ENCODE peak calls at places on chromosomes 3 and 15, in nine cellular contexts. A is GM23338, S is AG04450, Y is K562, R is SJSA1, X is neural progenitor cell, U is endothelial cell of umbilical vein, L is lower lobe of right lung, I is PC-3. G is an unnamed sample.

GRCh38 chr15:57747206-57747605 is 40.7 kb downstream of the POLR2M start:
- DNase-seq in L (peak), R (peak), U (no peak), S (no peak), X (no peak), A (peak), Y (peak), I (no peak), G (no peak)

GRCh38 chr3:100796556-100796955 is 87.3 kb downstream of the TFG start:
- DNase-seq in A (peak), U (peak), Y (no peak), I (peak), X (peak), S (no peak), L (no peak), R (no peak), G (no peak)

GRCh38 chr3:171810278-171811058 is at the start of gene PLD1:
- DNase-seq in I (peak), U (peak), L (peak), A (peak), R (peak), X (peak), S (no peak), Y (peak), G (no peak)

GRCh38 chr3:195083659-195084058 is 187.3 kb downstream of the XXYLT1 start:
- DNase-seq in R (no peak), L (peak), I (no peak), S (no peak), Y (no peak), U (no peak), X (no peak), A (no peak), G (no peak)

GRCh38 chr15:31342781-31343626 is 16.4 kb downstream of the KLF13 start:
- DNase-seq in X (peak), Y (no peak), U (peak), A (peak), S (no peak), R (no peak), I (no peak), L (peak), G (no peak)

GRCh38 chr3:184636774-184637316 is 75.0 kb downstream of the MAGEF1 start:
- DNase-seq in U (no peak), R (peak), I (peak), X (peak), Y (no peak), L (no peak), A (no peak), S (peak), G (peak)

GRCh38 chr15:96121521-96121920 is 209.0 kb upstream of the NR2F2 start:
- DNase-seq in S (no peak), L (no peak), Y (no peak), X (no peak), A (no peak), R (no peak), I (no peak), U (no peak), G (no peak)

GRCh38 chr3:119098620-119099222 is 47.2 kb upstream of the TEX55 start:
- DNase-seq in A (peak), S (peak), U (peak), X (peak), I (peak), L (no peak), R (no peak), Y (peak), G (no peak)

GRCh38 chr15:81280696-81281095 is 43.2 kb downstream of the STARD5 start:
- DNase-seq in S (no peak), A (no peak), I (peak), Y (no peak), L (no peak), X (no peak), U (no peak), R (no peak), G (no peak)

GRCh38 chr3:192482391-192482790 is 244.9 kb downstream of the FGF12 start:
- DNase-seq in S (no peak), L (no peak), U (no peak), R (no peak), X (no peak), Y (no peak), I (no peak), A (no peak), G (no peak)
- H3K27ac ChIP-seq in S (no peak), L (no peak), U (peak), R (no peak), X (no peak), Y (no peak), I (no peak), A (no peak), G (no peak)

DNA sequence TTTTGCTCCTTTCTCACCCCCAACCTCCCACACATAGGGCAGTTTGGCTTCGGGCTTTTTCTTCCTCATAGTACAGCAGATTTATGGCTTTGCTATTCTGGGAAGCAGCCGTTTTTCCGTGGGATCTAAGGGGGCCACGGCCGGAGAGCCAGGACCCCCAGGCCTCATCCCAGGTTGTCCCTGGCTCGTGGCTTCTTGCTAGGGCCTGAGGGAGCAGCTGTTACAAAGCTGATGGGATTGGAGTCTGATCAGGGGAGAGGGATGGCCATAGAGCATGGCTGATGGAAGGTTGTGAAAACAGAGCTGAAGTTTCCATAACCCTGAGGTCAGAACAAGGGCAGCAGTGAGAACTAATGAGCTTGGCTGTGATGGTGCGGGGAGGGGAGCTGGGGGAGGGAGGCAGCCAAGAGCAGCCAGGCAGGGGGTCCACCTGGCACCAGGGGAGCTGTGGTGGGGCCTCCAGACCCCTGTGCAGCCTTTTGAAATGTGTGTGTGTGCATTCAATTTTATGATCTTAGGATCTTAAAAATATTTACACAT is 63.0 kb downstream of the LINGO1 start:
- DNase-seq in S (no peak), A (no peak), I (no peak), R (no peak), U (no peak), L (no peak), Y (no peak), X (no peak), G (no peak)
- H3K27ac ChIP-seq in S (no peak), A (no peak), I (no peak), R (no peak), U (no peak), L (no peak), Y (peak), X (no peak), G (no peak)

DNA sequence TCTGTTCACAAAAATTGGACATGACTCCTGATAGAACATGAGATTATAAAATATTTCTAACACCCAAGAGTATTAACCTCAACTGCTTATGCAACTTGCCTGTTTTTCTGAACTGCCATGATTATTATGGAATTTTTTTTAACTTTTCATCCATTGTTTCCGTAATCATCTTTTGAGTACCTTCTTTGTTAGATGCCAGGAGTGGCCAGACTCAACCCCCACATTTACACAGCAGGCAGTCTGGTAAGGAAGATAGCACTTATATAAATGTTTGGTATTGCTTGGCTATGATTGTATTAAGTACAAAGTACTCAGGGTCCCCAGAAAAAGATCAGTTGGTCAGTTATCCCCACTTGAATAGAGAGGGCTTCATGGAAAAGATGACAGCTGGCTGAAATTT is 74.3 kb downstream of the CRYBG3 start:
- DNase-seq in S (no peak), X (no peak), I (no peak), A (peak), U (no peak), Y (no peak), L (no peak), R (no peak), G (no peak)
- H3K27ac ChIP-seq in S (no peak), X (no peak), I (no peak), A (peak), U (no peak), Y (no peak), L (no peak), R (no peak), G (no peak)

DNA sequence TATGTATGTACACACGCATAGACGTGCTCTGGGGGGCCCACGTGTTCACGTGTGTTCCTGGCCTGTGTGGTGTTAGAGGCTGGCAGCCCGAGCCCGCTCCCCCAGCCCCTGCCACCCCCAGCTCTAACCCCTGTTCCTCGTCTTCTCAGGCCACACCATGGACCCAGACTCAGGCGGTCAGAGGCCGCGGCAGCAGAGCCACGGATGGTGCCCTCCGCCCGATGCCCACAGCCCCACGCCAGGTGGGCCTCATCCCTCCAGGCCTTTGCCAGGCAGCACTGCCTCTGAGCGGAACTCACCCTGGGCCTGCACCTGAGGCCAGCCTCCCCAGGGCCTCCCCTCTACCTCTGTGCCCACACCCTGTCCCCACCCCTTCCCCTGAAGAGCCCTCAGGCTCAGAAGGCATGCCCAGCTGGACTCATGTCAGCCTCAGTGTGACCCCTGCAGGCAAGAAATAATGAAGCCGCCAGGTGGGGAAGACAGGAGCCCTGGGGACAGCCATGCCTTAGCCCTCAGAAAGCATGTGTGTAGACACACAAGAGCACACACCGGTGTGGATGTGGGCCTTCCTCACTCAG is 16.4 kb upstream of the GNAT1 start:
- DNase-seq in A (no peak), X (no peak), L (no peak), Y (no peak), R (no peak), U (no peak), S (no peak), I (no peak), G (no peak)
- H3K27ac ChIP-seq in A (no peak), X (no peak), L (no peak), Y (no peak), R (no peak), U (no peak), S (no peak), I (no peak), G (no peak)

GRCh38 chr3:189500299-189500698 is 130.9 kb upstream of the TP63 start:
- DNase-seq in A (peak), Y (no peak), U (no peak), I (no peak), S (no peak), X (no peak), L (no peak), R (no peak), G (no peak)
- H3K27ac ChIP-seq in A (no peak), Y (no peak), U (no peak), I (no peak), S (no peak), X (no peak), L (no peak), R (no peak), G (no peak)

DNA sequence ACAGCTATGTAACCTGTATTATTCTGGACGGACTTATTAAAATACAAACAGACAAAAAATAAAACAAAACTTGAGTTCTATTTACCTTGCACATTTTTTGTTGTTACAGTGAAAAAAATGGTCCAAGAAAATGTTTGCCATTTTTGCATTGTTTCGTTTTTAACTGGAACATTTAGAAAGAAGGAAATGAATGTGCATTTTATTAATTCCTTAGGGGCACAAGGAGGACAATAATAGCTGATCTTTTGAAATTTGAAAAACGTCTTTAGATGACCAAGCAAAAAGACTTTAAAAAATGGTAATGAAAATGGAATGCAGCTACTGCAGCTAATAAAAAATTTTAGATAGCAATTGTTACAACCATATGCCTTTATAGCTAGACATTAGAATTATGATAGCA is 17.1 kb downstream of the LMOD3 start:
- DNase-seq in I (no peak), X (no peak), A (no peak), U (no peak), L (no peak), S (no peak), R (no peak), Y (no peak), G (no peak)
- H3K27ac ChIP-seq in I (no peak), X (no peak), A (no peak), U (no peak), L (no peak), S (no peak), R (no peak), Y (no peak), G (no peak)

GRCh38 chr3:123072564-123072963 is 5.7 kb downstream of the PDIA5 start:
- DNase-seq in U (no peak), R (no peak), L (no peak), Y (no peak), X (no peak), A (no peak), S (no peak), I (no peak), G (no peak)
- H3K27ac ChIP-seq in U (no peak), R (no peak), L (no peak), Y (no peak), X (no peak), A (no peak), S (no peak), I (no peak), G (no peak)

DNA sequence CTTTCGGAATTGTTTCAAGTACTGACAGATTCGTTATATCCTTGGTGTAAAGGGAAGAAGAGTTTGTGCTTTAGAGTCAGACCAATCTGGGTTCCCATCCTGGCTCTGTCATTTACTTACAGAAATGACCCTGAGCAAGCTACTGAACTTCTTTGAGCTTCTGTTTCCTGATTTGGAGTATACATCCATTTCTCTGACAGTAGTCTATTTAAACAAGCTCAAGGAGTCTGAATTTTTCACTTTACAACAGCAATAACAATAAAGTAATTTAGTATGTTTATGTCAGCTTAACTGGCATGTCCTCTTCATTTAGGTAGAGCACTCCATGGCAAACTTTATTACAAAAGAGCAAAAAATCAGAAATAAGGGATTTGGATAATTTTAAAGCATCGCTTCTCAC is 27.8 kb downstream of the FAM98B start:
- DNase-seq in L (no peak), S (no peak), I (no peak), X (no peak), Y (no peak), R (no peak), A (no peak), U (no peak), G (no peak)
- H3K27ac ChIP-seq in L (no peak), S (no peak), I (no peak), X (no peak), Y (no peak), R (no peak), A (no peak), U (no peak), G (no peak)

GRCh38 chr3:127748754-127749327 is 73.5 kb downstream of the MGLL start:
- DNase-seq in I (no peak), S (no peak), Y (no peak), A (no peak), R (peak), L (peak), X (no peak), U (no peak), G (no peak)

GRCh38 chr3:127746400-127747057 is 73.8 kb downstream of the ABTB1 start:
- DNase-seq in Y (peak), L (no peak), S (no peak), X (no peak), A (no peak), U (no peak), I (peak), R (peak), G (no peak)

GRCh38 chr3:127747751-127748521 is 74.4 kb downstream of the MGLL start:
- DNase-seq in X (no peak), R (peak), L (peak), S (peak), A (no peak), I (peak), Y (no peak), U (peak), G (peak)

GRCh38 chr3:127745656-127746399 is 73.1 kb downstream of the ABTB1 start:
- DNase-seq in L (no peak), U (no peak), X (no peak), Y (no peak), S (no peak), R (no peak), I (no peak), A (no peak), G (no peak)

GRCh38 chr3:127747066-127747465 is 74.3 kb downstream of the ABTB1 start:
- DNase-seq in A (no peak), U (no peak), L (no peak), I (no peak), Y (no peak), S (no peak), X (no peak), R (no peak), G (no peak)
- H3K27ac ChIP-seq in A (no peak), U (peak), L (peak), I (peak), Y (no peak), S (no peak), X (no peak), R (peak), G (peak)

G was measured in epithelial cell of prostate.